ENCODE peak calls at places on chromosomes 3 and 15, in five cellular contexts. One of them, this sample, is unnamed.

GRCh38 chr3:17894434-17895060 is 152.1 kb upstream of the TBC1D5 start:
- DNase-seq in astrocyte of the spinal cord: peak
- DNase-seq in HCT116: peak
- DNase-seq in WTC11: peak
- DNase-seq in neural crest cell: peak
- DNase-seq in this sample: peak

GRCh38 chr15:62934236-62934971 is 108.1 kb upstream of the TPM1 start:
- DNase-seq in HCT116: no peak
- DNase-seq in neural crest cell: no peak
- DNase-seq in astrocyte of the spinal cord: no peak
- DNase-seq in WTC11: no peak
- DNase-seq in this sample: no peak

GRCh38 chr3:78632925-78633324 is 1134.9 kb downstream of the ROBO1 start:
- DNase-seq in WTC11: no peak
- DNase-seq in neural crest cell: no peak
- DNase-seq in astrocyte of the spinal cord: no peak
- DNase-seq in HCT116: no peak
- DNase-seq in this sample: no peak

GRCh38 chr3:187838016-187838535 is 92.8 kb upstream of the BCL6 start:
- DNase-seq in astrocyte of the spinal cord: no peak
- DNase-seq in neural crest cell: no peak
- DNase-seq in WTC11: no peak
- DNase-seq in HCT116: no peak
- DNase-seq in this sample: no peak

GRCh38 chr15:83843511-83843910 is 189.6 kb downstream of the ADAMTSL3 start:
- DNase-seq in neural crest cell: no peak
- DNase-seq in HCT116: no peak
- DNase-seq in WTC11: no peak
- DNase-seq in astrocyte of the spinal cord: no peak
- DNase-seq in this sample: no peak

GRCh38 chr3:188649521-188649920 is 495.6 kb downstream of the LPP start:
- DNase-seq in neural crest cell: no peak
- DNase-seq in HCT116: no peak
- DNase-seq in astrocyte of the spinal cord: peak
- DNase-seq in WTC11: no peak
- DNase-seq in this sample: no peak

GRCh38 chr15:92920595-92921169 is 20.6 kb downstream of the CHD2 start:
- DNase-seq in neural crest cell: no peak
- DNase-seq in astrocyte of the spinal cord: no peak
- DNase-seq in WTC11: no peak
- DNase-seq in HCT116: no peak
- DNase-seq in this sample: no peak

GRCh38 chr15:78943692-78944091 is 1.2 kb downstream of the CTSH start:
- DNase-seq in HCT116: no peak
- DNase-seq in WTC11: no peak
- DNase-seq in astrocyte of the spinal cord: no peak
- DNase-seq in neural crest cell: no peak
- DNase-seq in this sample: no peak

GRCh38 chr15:74383695-74384565 is 16.5 kb upstream of the CYP11A1 start:
- DNase-seq in astrocyte of the spinal cord: no peak
- DNase-seq in neural crest cell: no peak
- DNase-seq in HCT116: peak
- DNase-seq in WTC11: no peak
- DNase-seq in this sample: no peak

GRCh38 chr15:99911824-99912223 is 178.6 kb upstream of the LYSMD4 start:
- DNase-seq in HCT116: no peak
- DNase-seq in WTC11: no peak
- DNase-seq in neural crest cell: no peak
- DNase-seq in astrocyte of the spinal cord: no peak
- DNase-seq in this sample: no peak

GRCh38 chr3:116256843-116257485 is 188.3 kb downstream of the LSAMP start:
- DNase-seq in WTC11: no peak
- DNase-seq in neural crest cell: no peak
- DNase-seq in HCT116: no peak
- DNase-seq in astrocyte of the spinal cord: no peak
- DNase-seq in this sample: no peak

GRCh38 chr15:52680756-52681155 is 1.6 kb upstream of the ATOSA start:
- DNase-seq in HCT116: no peak
- DNase-seq in WTC11: no peak
- DNase-seq in astrocyte of the spinal cord: no peak
- DNase-seq in neural crest cell: no peak
- DNase-seq in this sample: no peak

GRCh38 chr15:33195283-33195682 is 769 bp upstream of the FMN1 start:
- DNase-seq in HCT116: no peak
- DNase-seq in neural crest cell: no peak
- DNase-seq in astrocyte of the spinal cord: no peak
- DNase-seq in WTC11: no peak
- DNase-seq in this sample: no peak

GRCh38 chr3:123336441-123336851 is 112.4 kb downstream of the ADCY5 start:
- DNase-seq in astrocyte of the spinal cord: no peak
- DNase-seq in HCT116: no peak
- DNase-seq in WTC11: no peak
- DNase-seq in neural crest cell: no peak
- DNase-seq in this sample: no peak

GRCh38 chr15:45548753-45549520 is 26.4 kb upstream of the SLC30A4 start:
- DNase-seq in WTC11: no peak
- DNase-seq in HCT116: no peak
- DNase-seq in astrocyte of the spinal cord: no peak
- DNase-seq in neural crest cell: no peak
- DNase-seq in this sample: no peak

GRCh38 chr15:100191161-100191560 is 150.6 kb downstream of the ADAMTS17 start:
- DNase-seq in astrocyte of the spinal cord: no peak
- DNase-seq in WTC11: no peak
- DNase-seq in neural crest cell: no peak
- DNase-seq in HCT116: no peak
- DNase-seq in this sample: no peak

GRCh38 chr3:117597865-117598264 is 888.3 kb downstream of the TUSC7 start:
- DNase-seq in HCT116: no peak
- DNase-seq in neural crest cell: no peak
- DNase-seq in astrocyte of the spinal cord: no peak
- DNase-seq in WTC11: no peak
- DNase-seq in this sample: no peak

GRCh38 chr15:46304320-46304719 is 669.5 kb downstream of the SQOR start:
- DNase-seq in HCT116: no peak
- DNase-seq in neural crest cell: no peak
- DNase-seq in astrocyte of the spinal cord: no peak
- DNase-seq in WTC11: peak
- DNase-seq in this sample: peak

GRCh38 chr3:49277357-49277723 is 308 bp upstream of the C3orf62 start:
- DNase-seq in WTC11: no peak
- DNase-seq in astrocyte of the spinal cord: no peak
- DNase-seq in neural crest cell: no peak
- DNase-seq in HCT116: no peak
- DNase-seq in this sample: no peak

GRCh38 chr3:49165771-49166751 is at the start of gene CCDC71:
- DNase-seq in astrocyte of the spinal cord: peak
- DNase-seq in HCT116: peak
- DNase-seq in WTC11: peak
- DNase-seq in neural crest cell: peak
- DNase-seq in this sample: peak

GRCh38 chr3:140387244-140387643 is 290.6 kb upstream of the TRIM42 start:
- DNase-seq in astrocyte of the spinal cord: no peak
- DNase-seq in HCT116: no peak
- DNase-seq in neural crest cell: no peak
- DNase-seq in WTC11: no peak
- DNase-seq in this sample: no peak

GRCh38 chr3:120450261-120450913 is 405 bp downstream of the FSTL1 start:
- DNase-seq in neural crest cell: peak
- DNase-seq in HCT116: no peak
- DNase-seq in WTC11: peak
- DNase-seq in astrocyte of the spinal cord: peak
- DNase-seq in this sample: peak

GRCh38 chr15:41476416-41477048 is 17.1 kb upstream of the ITPKA start:
- DNase-seq in neural crest cell: no peak
- DNase-seq in astrocyte of the spinal cord: no peak
- DNase-seq in HCT116: no peak
- DNase-seq in WTC11: no peak
- DNase-seq in this sample: no peak

GRCh38 chr3:170330366-170330765 is 27.1 kb upstream of the SKIL start:
- DNase-seq in astrocyte of the spinal cord: peak
- DNase-seq in HCT116: peak
- DNase-seq in WTC11: no peak
- DNase-seq in neural crest cell: no peak
- DNase-seq in this sample: no peak

GRCh38 chr3:170584585-170585007 is 1.3 kb downstream of the SLC7A14 start:
- DNase-seq in astrocyte of the spinal cord: peak
- DNase-seq in HCT116: no peak
- DNase-seq in neural crest cell: peak
- DNase-seq in WTC11: peak
- DNase-seq in this sample: peak

GRCh38 chr15:31325976-31326728 is 483 bp upstream of the KLF13 start:
- DNase-seq in astrocyte of the spinal cord: peak
- DNase-seq in WTC11: peak
- DNase-seq in neural crest cell: peak
- DNase-seq in HCT116: peak
- DNase-seq in this sample: peak

GRCh38 chr3:130404401-130404800 is 58.9 kb downstream of the COL6A5 start:
- DNase-seq in WTC11: no peak
- DNase-seq in HCT116: no peak
- DNase-seq in neural crest cell: no peak
- DNase-seq in astrocyte of the spinal cord: no peak
- DNase-seq in this sample: no peak

GRCh38 chr3:12462159-12462962 is 21.9 kb upstream of the TSEN2 start:
- DNase-seq in WTC11: no peak
- DNase-seq in HCT116: no peak
- DNase-seq in neural crest cell: no peak
- DNase-seq in astrocyte of the spinal cord: no peak
- DNase-seq in this sample: peak

GRCh38 chr3:197555281-197556261 is at the start of gene BDH1:
- DNase-seq in HCT116: no peak
- DNase-seq in astrocyte of the spinal cord: no peak
- DNase-seq in WTC11: peak
- DNase-seq in neural crest cell: peak
- DNase-seq in this sample: peak

GRCh38 chr3:165640031-165640430 is 197.2 kb downstream of the BCHE start:
- DNase-seq in HCT116: no peak
- DNase-seq in WTC11: no peak
- DNase-seq in astrocyte of the spinal cord: no peak
- DNase-seq in neural crest cell: no peak
- DNase-seq in this sample: no peak

GRCh38 chr3:189961525-189962161 is 159.1 kb downstream of the P3H2 start:
- DNase-seq in HCT116: peak
- DNase-seq in WTC11: peak
- DNase-seq in astrocyte of the spinal cord: peak
- DNase-seq in neural crest cell: peak
- DNase-seq in this sample: peak

GRCh38 chr15:44713006-44713966 is 2.0 kb downstream of the B2M start:
- DNase-seq in HCT116: no peak
- DNase-seq in neural crest cell: no peak
- DNase-seq in WTC11: no peak
- DNase-seq in astrocyte of the spinal cord: peak
- DNase-seq in this sample: no peak

GRCh38 chr15:89299896-89300295 is 34.7 kb downstream of the POLG start:
- DNase-seq in WTC11: no peak
- DNase-seq in astrocyte of the spinal cord: peak
- DNase-seq in HCT116: peak
- DNase-seq in neural crest cell: no peak
- DNase-seq in this sample: no peak
- TF ChIP-seq CTCF in WTC11: no peak
- TF ChIP-seq CTCF in astrocyte of the spinal cord: peak
- TF ChIP-seq CTCF in HCT116: peak
- TF ChIP-seq CTCF in neural crest cell: peak
- TF ChIP-seq CTCF in this sample: no peak

GRCh38 chr3:184306573-184306972 is 7.5 kb downstream of the PSMD2 start:
- DNase-seq in neural crest cell: no peak
- DNase-seq in WTC11: no peak
- DNase-seq in HCT116: no peak
- DNase-seq in astrocyte of the spinal cord: no peak
- DNase-seq in this sample: no peak

GRCh38 chr3:184311633-184312032 is 2.8 kb upstream of the EIF4G1 start:
- DNase-seq in WTC11: no peak
- DNase-seq in HCT116: no peak
- DNase-seq in astrocyte of the spinal cord: no peak
- DNase-seq in neural crest cell: no peak
- DNase-seq in this sample: no peak

GRCh38 chr3:184314363-184314699 is at the start of gene EIF4G1:
- DNase-seq in HCT116: peak
- DNase-seq in WTC11: peak
- DNase-seq in neural crest cell: peak
- DNase-seq in astrocyte of the spinal cord: peak
- DNase-seq in this sample: peak

GRCh38 chr3:184305577-184305976 is 6.5 kb downstream of the PSMD2 start:
- DNase-seq in HCT116: no peak
- DNase-seq in astrocyte of the spinal cord: peak
- DNase-seq in neural crest cell: no peak
- DNase-seq in WTC11: no peak
- DNase-seq in this sample: no peak

GRCh38 chr3:184308744-184309143 is 5.7 kb upstream of the EIF4G1 start:
- DNase-seq in neural crest cell: no peak
- DNase-seq in astrocyte of the spinal cord: no peak
- DNase-seq in HCT116: no peak
- DNase-seq in WTC11: no peak
- DNase-seq in this sample: no peak
- TF ChIP-seq CTCF in neural crest cell: no peak
- TF ChIP-seq CTCF in astrocyte of the spinal cord: no peak
- TF ChIP-seq CTCF in HCT116: peak
- TF ChIP-seq CTCF in WTC11: no peak
- TF ChIP-seq CTCF in this sample: no peak

DNA sequence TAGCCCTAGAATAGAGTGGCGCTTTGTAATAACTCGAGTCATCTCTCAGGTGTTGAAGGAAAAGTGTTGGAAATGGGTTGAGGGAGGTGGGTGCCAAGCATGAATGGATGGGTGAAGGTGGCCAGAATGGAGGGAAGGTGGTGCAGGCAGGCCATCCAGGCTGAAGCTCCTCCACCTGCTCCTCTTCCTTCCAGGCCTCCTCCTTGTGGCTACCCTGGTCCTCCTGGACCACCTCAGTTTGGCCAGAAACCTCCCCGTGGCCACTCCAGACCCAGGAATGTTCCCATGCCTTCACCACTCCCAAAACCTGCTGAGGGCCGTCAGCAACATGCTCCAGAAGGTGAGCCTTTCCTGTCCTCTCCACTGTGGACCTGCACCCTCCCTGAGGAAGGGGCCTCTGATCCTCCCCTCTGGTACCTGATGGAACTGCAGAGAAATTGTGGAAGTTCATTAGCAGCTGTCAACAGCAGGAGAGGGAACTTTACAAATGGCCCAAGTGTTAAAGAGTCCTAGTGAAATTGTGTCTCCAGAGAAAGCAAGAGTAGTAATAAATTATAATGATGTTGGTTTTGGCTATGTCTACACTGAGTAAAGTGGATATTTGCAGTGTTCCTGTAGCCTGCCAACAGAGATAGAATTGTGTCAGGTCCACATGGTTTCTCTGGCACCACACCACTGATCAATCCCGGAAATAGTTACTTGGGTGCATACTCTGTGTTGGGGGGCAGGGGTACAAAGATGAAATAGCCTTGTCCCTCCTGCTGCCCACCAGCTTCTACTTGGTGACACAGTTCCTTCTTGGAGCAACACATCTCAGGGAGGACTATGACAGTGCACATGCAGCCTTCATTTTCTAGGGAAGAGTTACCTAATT is 1.6 kb downstream of the IL12A start:
- DNase-seq in astrocyte of the spinal cord: no peak
- DNase-seq in HCT116: no peak
- DNase-seq in WTC11: no peak
- DNase-seq in neural crest cell: no peak
- DNase-seq in this sample: no peak
- TF ChIP-seq CTCF in astrocyte of the spinal cord: no peak
- TF ChIP-seq CTCF in HCT116: peak
- TF ChIP-seq CTCF in WTC11: no peak
- TF ChIP-seq CTCF in neural crest cell: no peak
- TF ChIP-seq CTCF in this sample: peak

GRCh38 chr3:185353823-185354614 is 8.9 kb upstream of the MAP3K13 start:
- DNase-seq in neural crest cell: peak
- DNase-seq in WTC11: peak
- DNase-seq in HCT116: peak
- DNase-seq in astrocyte of the spinal cord: peak
- DNase-seq in this sample: peak
- TF ChIP-seq CTCF in neural crest cell: peak
- TF ChIP-seq CTCF in WTC11: peak
- TF ChIP-seq CTCF in HCT116: peak
- TF ChIP-seq CTCF in astrocyte of the spinal cord: peak
- TF ChIP-seq CTCF in this sample: peak

This sample was measured in endothelial cell.